ENCODE peak calls at places on chromosome 14, in four cellular contexts. X is GM12878, N is H1, V is HepG2. A is an unnamed sample.
A peak's percentile ranks its signal among the peaks of the same experiment; 100 is the strongest.

GRCh38 chr14:94945615-94946014 is 175.7 kb upstream of the GSC start:
- DNase-seq in X (no peak), N (no peak), V (no peak), A (no peak)

GRCh38 chr14:57834001-57834598 is 31.8 kb downstream of the SLC35F4 start:
- DNase-seq in X (no peak), N (no peak), V (no peak), A (no peak)

GRCh38 chr14:104107611-104108569 is 22.4 kb downstream of the ASPG start:
- DNase-seq in X (no peak), N (peak; percentile 47), V (no peak), A (peak; percentile 52)

GRCh38 chr14:41605550-41606248 is 977 bp upstream of the LRFN5 start:
- DNase-seq in X (no peak), N (peak; percentile 82), V (no peak), A (no peak)

GRCh38 chr14:60652674-60653387 is 3.6 kb upstream of the SIX1 start:
- DNase-seq in X (no peak), N (no peak), V (no peak), A (no peak)

GRCh38 chr14:37776791-37777499 is 181.5 kb downstream of the TTC6 start:
- DNase-seq in X (no peak), N (no peak), V (peak; percentile 39), A (no peak)

GRCh38 chr14:102872020-102872419 is 50.4 kb upstream of the AMN start:
- DNase-seq in X (no peak), N (no peak), V (no peak), A (no peak)

GRCh38 chr14:90344920-90345557 is 13.3 kb upstream of the NRDE2 start:
- DNase-seq in X (no peak), N (no peak), V (no peak), A (no peak)

GRCh38 chr14:38209572-38210159 is 2.0 kb downstream of the SSTR1 start:
- DNase-seq in X (no peak), N (no peak), V (no peak), A (no peak)

GRCh38 chr14:95365401-95365800 is 45.7 kb upstream of the CLMN start:
- DNase-seq in X (no peak), N (no peak), V (no peak), A (no peak)

GRCh38 chr14:68945585-68946289 is 33.4 kb downstream of the ACTN1 start:
- DNase-seq in X (no peak), N (no peak), V (peak; percentile 72), A (peak; percentile 36)

GRCh38 chr14:105047283-105048016 is 17.8 kb downstream of the GPR132 start:
- DNase-seq in X (no peak), N (no peak), V (no peak), A (no peak)

GRCh38 chr14:71354142-71354541 is 446.9 kb downstream of the PCNX1 start:
- DNase-seq in X (no peak), N (no peak), V (no peak), A (no peak)

GRCh38 chr14:59177229-59177628 is 11.2 kb upstream of the DAAM1 start:
- DNase-seq in X (no peak), N (no peak), V (no peak), A (no peak)

GRCh38 chr14:101400815-101401214 is 160.5 kb upstream of the DIO3 start:
- DNase-seq in X (no peak), N (no peak), V (no peak), A (no peak)

GRCh38 chr14:20429801-20430669 is 5.9 kb downstream of the KLHL33 start:
- DNase-seq in X (no peak), N (no peak), V (peak; percentile 30), A (peak; percentile 47)

GRCh38 chr14:63747836-63748235 is 20.0 kb upstream of the SGPP1 start:
- DNase-seq in X (no peak), N (no peak), V (no peak), A (no peak)

GRCh38 chr14:63603749-63604277 is 37.9 kb downstream of the WDR89 start:
- DNase-seq in X (no peak), N (no peak), V (no peak), A (no peak)

GRCh38 chr14:61396694-61397093 is 75.3 kb downstream of the PRKCH start:
- DNase-seq in X (no peak), N (no peak), V (no peak), A (no peak)

GRCh38 chr14:71202881-71203280 is 295.6 kb downstream of the PCNX1 start:
- DNase-seq in X (no peak), N (no peak), V (no peak), A (no peak)

GRCh38 chr14:37584211-37585100 is 10.6 kb downstream of the FOXA1 start:
- DNase-seq in X (no peak), N (peak; percentile 67), V (no peak), A (no peak)

GRCh38 chr14:104766256-104766862 is 13.4 kb downstream of the SIVA1 start:
- DNase-seq in X (no peak), N (no peak), V (no peak), A (no peak)

GRCh38 chr14:25406818-25407217 is 356.9 kb upstream of the STXBP6 start:
- DNase-seq in X (no peak), N (peak; percentile 61), V (peak; percentile 68), A (peak; percentile 6)

GRCh38 chr14:27050195-27050594 is 452.4 kb upstream of the NOVA1 start:
- DNase-seq in X (no peak), N (no peak), V (no peak), A (no peak)

GRCh38 chr14:37246427-37246829 is 48.7 kb downstream of the MIPOL1 start:
- DNase-seq in X (no peak), N (no peak), V (peak; percentile 86), A (peak; percentile 26)

GRCh38 chr14:67620217-67620789 is 583 bp downstream of the ARG2 start:
- DNase-seq in X (no peak), N (peak; percentile 57), V (no peak), A (peak; percentile 18)

DNA sequence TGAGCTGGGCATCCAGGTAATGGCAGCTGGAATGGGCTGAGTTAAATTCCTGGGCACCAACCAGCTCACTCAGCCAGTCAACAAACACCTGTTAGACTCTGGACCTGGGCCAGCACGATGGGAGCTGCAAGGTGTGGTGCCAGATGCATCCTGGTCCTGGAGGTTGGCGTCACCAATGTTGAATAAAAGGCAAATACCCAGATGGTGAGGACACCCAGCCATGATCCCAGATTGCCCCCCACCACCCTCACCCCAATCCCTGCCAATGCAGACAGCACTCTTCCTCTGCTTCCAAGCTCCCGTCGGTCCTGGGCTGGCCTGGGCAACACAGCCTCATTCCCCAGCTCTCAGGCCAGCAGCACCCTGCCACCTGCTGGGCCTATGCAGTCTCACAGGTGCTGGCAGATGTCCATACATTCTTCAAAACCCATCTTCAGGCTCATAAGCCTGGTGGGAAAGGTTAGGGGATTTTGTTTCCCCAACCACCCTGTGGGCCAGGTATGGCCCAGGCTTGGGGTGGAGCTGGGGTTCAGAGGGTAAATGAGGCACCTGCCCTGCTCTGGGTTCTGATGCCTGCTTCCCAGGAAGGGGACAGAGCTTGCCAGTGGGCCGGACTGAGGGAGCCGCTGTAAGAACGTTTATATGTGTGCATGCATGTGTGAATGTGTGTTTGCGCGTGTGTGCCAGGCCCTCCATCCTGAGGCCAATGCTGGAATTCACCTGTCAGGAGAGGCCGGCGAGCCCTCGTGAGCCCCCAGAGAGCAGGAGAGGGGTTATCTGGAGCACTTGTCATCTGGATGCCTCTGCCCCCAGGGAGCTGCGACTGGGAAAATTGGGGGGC is 58.0 kb downstream of the LGMN start:
- DNase-seq in X (no peak), N (no peak), V (peak; percentile 45), A (no peak)
- TF ChIP-seq JUND in X (no peak), N (no peak), V (no peak), A (no peak)

DNA sequence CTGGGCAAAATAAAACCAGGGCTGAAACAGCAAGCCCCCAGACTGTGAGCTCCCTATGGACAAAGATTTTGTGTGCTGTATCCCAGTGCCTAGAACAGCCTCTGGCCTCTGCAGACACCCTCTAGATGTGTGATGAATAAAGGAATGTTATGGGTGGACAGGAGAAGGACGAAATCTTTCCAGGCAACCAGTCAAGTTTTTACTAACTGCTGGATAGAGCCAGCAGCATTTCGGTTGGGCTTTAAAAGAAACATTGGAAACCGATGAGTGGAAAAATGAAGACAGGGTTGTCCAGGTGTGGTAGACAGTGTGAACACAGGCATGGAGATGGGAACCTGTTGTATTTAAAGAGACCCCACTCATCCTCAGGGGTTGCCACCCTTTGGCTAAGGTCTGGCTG is 4.0 kb downstream of the CHGA start:
- DNase-seq in X (no peak), N (no peak), V (no peak), A (no peak)
- TF ChIP-seq CREB1 in X (no peak), N (no peak), V (no peak), A (no peak)

GRCh38 chr14:97280526-97280925 is 483.3 kb downstream of the VRK1 start:
- DNase-seq in X (no peak), N (no peak), V (no peak), A (no peak)
- TF ChIP-seq JUND in X (no peak), N (no peak), V (no peak), A (no peak)

DNA sequence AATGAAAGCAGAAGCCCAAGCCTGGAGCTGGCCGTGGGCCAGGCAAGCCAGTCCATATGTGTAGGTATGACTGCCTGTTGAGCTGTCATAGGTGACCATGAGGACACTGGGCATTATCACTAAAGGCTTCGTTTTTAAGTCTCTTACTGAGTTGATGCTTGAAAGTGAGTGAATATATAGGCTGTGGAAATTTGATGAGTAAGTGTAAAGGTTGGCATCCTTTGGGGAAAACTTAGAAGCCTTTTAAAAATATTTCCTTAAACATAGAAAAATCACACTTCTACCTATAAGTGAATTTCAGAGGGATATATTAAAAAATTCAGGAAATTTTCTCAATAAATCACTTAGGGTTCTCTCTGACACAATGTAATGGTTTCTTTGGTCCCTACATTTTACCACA is 396.5 kb downstream of the FOXG1 start:
- DNase-seq in X (no peak), N (no peak), V (no peak), A (no peak)
- TF ChIP-seq CREB1 in X (no peak), N (no peak), V (no peak), A (no peak)

DNA sequence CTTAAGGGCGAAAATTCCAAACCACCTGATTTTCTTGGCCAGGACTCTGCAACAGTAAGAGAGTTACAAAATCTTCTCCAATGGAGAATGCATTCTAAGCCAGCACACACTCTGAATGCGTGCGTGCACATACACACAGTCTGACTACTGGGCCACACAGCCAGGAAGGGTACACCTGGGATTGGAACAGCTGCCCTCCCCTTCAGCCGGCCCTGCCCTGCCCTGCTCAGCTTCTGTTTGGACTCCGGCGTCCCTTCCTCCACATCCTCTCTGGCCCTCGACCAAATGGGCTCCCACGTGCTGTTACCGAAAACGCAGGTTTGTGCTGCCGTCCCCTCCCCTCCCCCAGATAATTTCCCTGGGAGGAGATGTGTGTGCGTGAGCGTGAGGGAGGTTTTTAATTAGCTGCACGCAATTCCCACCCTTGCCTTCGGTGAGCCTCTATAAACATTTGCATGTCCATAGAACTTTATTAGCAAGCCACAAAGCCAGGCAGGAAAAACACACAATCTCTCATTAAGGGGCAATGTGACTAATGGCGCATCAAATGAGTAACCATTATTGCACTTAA is 43.0 kb downstream of the CCNK start:
- DNase-seq in X (no peak), N (no peak), V (no peak), A (no peak)
- TF ChIP-seq JUND in X (no peak), N (no peak), V (no peak), A (no peak)

DNA sequence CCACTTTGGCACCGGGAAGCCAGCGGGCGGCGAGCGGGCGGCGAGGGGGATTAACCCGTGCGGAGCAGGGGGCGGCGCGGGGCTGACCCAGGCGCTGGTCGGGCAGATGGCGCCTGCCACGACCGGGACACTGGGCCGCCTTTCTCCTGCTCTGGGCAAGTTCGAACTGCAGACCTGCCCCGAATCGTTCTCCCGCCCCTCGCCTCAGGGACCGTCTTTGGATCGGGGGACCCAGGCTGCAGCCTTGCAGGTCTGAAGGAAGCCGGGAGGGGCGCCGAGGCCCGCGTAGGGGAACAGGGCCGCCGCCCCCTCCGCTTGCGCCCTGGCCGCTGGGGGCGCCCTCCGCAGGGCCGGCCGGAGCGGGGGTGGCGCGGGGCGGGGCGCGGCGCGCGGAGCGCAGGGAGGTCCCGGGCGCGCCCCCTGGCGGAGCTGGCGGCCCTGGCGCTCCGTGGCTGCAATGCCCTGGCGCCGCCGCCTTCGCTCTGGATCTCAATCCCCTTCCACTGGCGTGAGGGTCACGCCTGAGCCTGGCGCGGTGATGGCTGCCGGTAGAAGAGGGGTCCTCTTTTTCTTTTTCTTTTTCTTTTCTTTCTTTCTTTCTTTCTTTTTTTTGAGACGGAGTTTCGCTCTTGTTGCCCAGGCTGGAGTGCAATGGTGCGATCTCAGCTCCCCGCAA is 447 bp upstream of the LTBP2 start:
- DNase-seq in X (no peak), N (peak; percentile 93), V (peak; percentile 51), A (peak; percentile 85)
- TF ChIP-seq CREB1 in X (no peak), N (no peak), V (no peak), A (no peak)

A was measured in K562.